ENCODE peak calls at places on chromosomes 4 and X, in four cellular contexts. V is adrenal gland, N is Peyer's patch, T is HCT116. C is an unnamed sample.

GRCh38 chrX:17655232-17656034 is 81.9 kb upstream of the SCML1 start:
- DNase-seq in V (no peak), N (no peak), T (no peak), C (peak; percentile 30)

GRCh38 chrX:9940397-9940796 is 26.8 kb upstream of the CLDN34 start:
- DNase-seq in T (no peak), V (no peak), N (no peak), C (no peak)

GRCh38 chrX:74613350-74614192 is 853 bp downstream of the RLIM start:
- DNase-seq in T (no peak), V (peak; percentile 18), N (peak; percentile 48), C (no peak)

GRCh38 chr4:1183985-1184773 is 11.8 kb upstream of the SPON2 start:
- DNase-seq in N (no peak), V (no peak), T (no peak), C (no peak)

GRCh38 chrX:96685205-96686099 is 810 bp downstream of the DIAPH2 start:
- DNase-seq in T (no peak), N (peak; percentile 58), V (peak; percentile 20), C (peak; percentile 31)

GRCh38 chrX:15242899-15243555 is 26.9 kb downstream of the ASB9 start:
- DNase-seq in T (peak; percentile 43), N (peak; percentile 65), V (peak; percentile 23), C (no peak)

GRCh38 chr4:679571-680083 is 5.3 kb downstream of the MYL5 start:
- DNase-seq in V (no peak), N (peak; percentile 47), T (no peak), C (no peak)

GRCh38 chr4:13678186-13678924 is 50.8 kb upstream of the BOD1L1 start:
- DNase-seq in T (no peak), V (no peak), N (no peak), C (no peak)

GRCh38 chrX:69050051-69050785 is 115.0 kb downstream of the PJA1 start:
- DNase-seq in N (no peak), T (no peak), V (peak; percentile 2), C (no peak)

GRCh38 chrX:152819271-152819670 is 11.3 kb downstream of the CETN2 start:
- DNase-seq in N (no peak), T (no peak), V (no peak), C (no peak)

GRCh38 chr4:184170996-184171395 is 46.7 kb downstream of the ENPP6 start:
- DNase-seq in N (no peak), T (no peak), V (no peak), C (no peak)

GRCh38 chr4:84920591-84920990 is 45.9 kb downstream of the WDFY3 start:
- DNase-seq in T (no peak), N (no peak), V (no peak), C (no peak)

GRCh38 chrX:72572248-72573157 is at the start of gene HDAC8:
- DNase-seq in T (peak; percentile 70), V (peak; percentile 59), N (peak; percentile 73), C (peak; percentile 74)
- TF ChIP-seq POLR2A in T (no peak), V (peak; percentile 40), N (no peak), C (no peak)

GRCh38 chr4:5812506-5813229 is 80.2 kb downstream of the CRMP1 start:
- DNase-seq in N (peak; percentile 33), V (peak; percentile 40), T (peak; percentile 62), C (peak; percentile 32)
- H3K36me3 ChIP-seq in N (peaks cover 4% of the 10 kb centered on the region), V (no peaks in the 10 kb centered on the region), T (no peaks in the 10 kb centered on the region), C (peaks cover 15% of the 10 kb centered on the region)

GRCh38 chrX:136200466-136200865 is 50.7 kb downstream of the MAP7D3 start:
- DNase-seq in N (no peak), T (no peak), V (no peak), C (no peak)
- TF ChIP-seq CTCF in N (peak; percentile 42), T (peak; percentile 40), V (peak; percentile 18), C (peak; percentile 42)

GRCh38 chr4:186191266-186192067 is at the start of gene CYP4V2:
- DNase-seq in N (peak; percentile 95), T (peak; percentile 51), V (peak; percentile 78), C (peak; percentile 86)
- TF ChIP-seq POLR2A in N (peak; percentile 77), T (peak; percentile 53), V (peak; percentile 65), C (no peak)

C was measured in heart left ventricle.